ENCODE peak calls at places on chromosomes 3 and 15, in eight cellular contexts. R is A673, E is Peyer's patch, K is AG09309, A is fibroblast of villous mesenchyme, Z is endothelial cell, H is RWPE2, N is WTC11. G is an unnamed sample.
A peak's percentile ranks its signal among the peaks of the same experiment; 100 is the strongest.

GRCh38 chr3:140007946-140008692 is 73.1 kb downstream of the CLSTN2 start:
- DNase-seq in H (no peak), A (no peak), E (no peak), N (no peak), Z (no peak), R (no peak), K (no peak), G (no peak)

GRCh38 chr3:13407926-13408325 is 12.2 kb downstream of the NUP210 start:
- DNase-seq in R (no peak), E (no peak), A (no peak), K (no peak), H (no peak), N (no peak), Z (no peak), G (no peak)

GRCh38 chr3:144586382-144586781 is 614.8 kb downstream of the DIPK2A start:
- DNase-seq in N (no peak), E (no peak), H (no peak), R (peak; percentile 16), Z (no peak), K (peak; percentile 55), A (peak; percentile 47), G (no peak)

GRCh38 chr3:189360291-189360690 is 188.5 kb downstream of the TPRG1 start:
- DNase-seq in K (no peak), H (no peak), N (no peak), Z (no peak), E (no peak), A (peak; percentile 7), R (no peak), G (no peak)

GRCh38 chr3:9727041-9727595 is 4.4 kb upstream of the BRPF1 start:
- DNase-seq in H (no peak), N (peak; percentile 85), R (peak; percentile 53), E (peak; percentile 48), K (no peak), A (no peak), Z (peak; percentile 51), G (no peak)

GRCh38 chr15:60235951-60236710 is 161.7 kb downstream of the ANXA2 start:
- DNase-seq in N (no peak), R (no peak), A (no peak), Z (peak; percentile 22), K (no peak), E (no peak), H (no peak), G (no peak)

GRCh38 chr3:109178701-109179100 is 42.2 kb downstream of the C3orf85 start:
- DNase-seq in N (no peak), E (no peak), K (no peak), R (no peak), Z (no peak), H (no peak), A (no peak), G (no peak)

GRCh38 chr3:48561045-48561736 is 2.4 kb downstream of the UCN2 start:
- DNase-seq in N (peak; percentile 81), K (no peak), A (peak; percentile 65), Z (peak; percentile 64), E (peak; percentile 31), H (no peak), R (no peak), G (peak; percentile 89)

GRCh38 chr3:29514912-29515311 is 234.0 kb downstream of the RBMS3 start:
- DNase-seq in A (no peak), Z (no peak), K (no peak), H (no peak), E (no peak), R (no peak), N (no peak), G (no peak)

GRCh38 chr3:108406063-108406660 is 104.2 kb downstream of the MYH15 start:
- DNase-seq in A (peak; percentile 35), H (no peak), E (no peak), N (no peak), Z (no peak), R (no peak), K (no peak), G (no peak)

GRCh38 chr3:71245971-71246860 is 337.3 kb downstream of the FOXP1 start:
- DNase-seq in Z (no peak), R (no peak), E (no peak), K (no peak), A (peak; percentile 73), N (no peak), H (no peak), G (peak; percentile 10)

GRCh38 chr15:51227967-51228783 is 110.2 kb downstream of the CYP19A1 start:
- DNase-seq in H (no peak), K (peak; percentile 79), Z (no peak), A (peak; percentile 88), R (peak; percentile 84), N (no peak), E (no peak), G (no peak)

GRCh38 chr3:52554026-52554755 is 17.8 kb downstream of the UQCC5 start:
- DNase-seq in K (no peak), N (no peak), Z (no peak), E (no peak), R (no peak), H (no peak), A (no peak), G (no peak)

GRCh38 chr3:54746722-54747121 is 181.1 kb downstream of the LRTM1 start:
- DNase-seq in Z (no peak), A (no peak), H (no peak), N (no peak), R (no peak), K (no peak), E (no peak), G (no peak)

GRCh38 chr3:30567139-30567753 is 39.2 kb upstream of the TGFBR2 start:
- DNase-seq in H (no peak), A (no peak), K (no peak), N (peak; percentile 16), E (no peak), R (no peak), Z (no peak), G (no peak)

GRCh38 chr3:101950510-101950909 is 101.2 kb downstream of the NFKBIZ start:
- DNase-seq in A (peak; percentile 77), N (no peak), E (no peak), K (peak; percentile 99), R (no peak), Z (no peak), H (no peak), G (no peak)

GRCh38 chr3:84974347-84974746 is 15.6 kb downstream of the CADM2 start:
- DNase-seq in E (no peak), A (no peak), H (no peak), N (no peak), K (no peak), R (no peak), Z (no peak), G (no peak)

GRCh38 chr3:84978833-84979232 is 20.0 kb downstream of the CADM2 start:
- DNase-seq in H (no peak), Z (no peak), A (no peak), N (no peak), E (no peak), R (no peak), K (no peak), G (no peak)

GRCh38 chr3:84980011-84980410 is 21.2 kb downstream of the CADM2 start:
- DNase-seq in R (no peak), K (no peak), Z (no peak), E (no peak), H (no peak), A (no peak), N (no peak), G (no peak)

GRCh38 chr3:84980456-84980855 is 21.7 kb downstream of the CADM2 start:
- DNase-seq in H (no peak), E (no peak), A (no peak), R (no peak), N (no peak), K (no peak), Z (no peak), G (no peak)

DNA sequence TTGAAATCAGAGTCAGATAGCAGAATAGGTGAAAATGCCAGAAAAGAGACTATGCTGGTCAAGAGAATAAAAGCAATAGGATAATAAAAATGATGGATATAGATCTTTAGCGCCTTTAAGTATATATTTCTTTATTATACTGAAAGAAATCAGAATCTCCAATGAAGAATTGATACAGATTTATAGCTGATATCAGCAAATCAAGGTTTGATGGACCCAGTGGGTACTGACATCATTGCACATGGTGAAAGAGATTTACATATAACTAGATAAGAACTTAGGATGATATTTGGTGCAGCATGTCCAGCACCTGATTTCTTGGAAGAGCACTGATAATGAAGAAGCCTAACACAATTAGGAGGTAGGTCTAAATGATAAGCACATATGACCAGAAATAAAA is 18.2 kb downstream of the CADM2 start:
- DNase-seq in H (no peak), N (no peak), K (no peak), R (no peak), Z (no peak), E (no peak), A (no peak), G (no peak)
- TF ChIP-seq CTCF in H (no peak), N (no peak), K (no peak), R (no peak), Z (no peak), E (no peak), A (no peak), G (no peak)

DNA sequence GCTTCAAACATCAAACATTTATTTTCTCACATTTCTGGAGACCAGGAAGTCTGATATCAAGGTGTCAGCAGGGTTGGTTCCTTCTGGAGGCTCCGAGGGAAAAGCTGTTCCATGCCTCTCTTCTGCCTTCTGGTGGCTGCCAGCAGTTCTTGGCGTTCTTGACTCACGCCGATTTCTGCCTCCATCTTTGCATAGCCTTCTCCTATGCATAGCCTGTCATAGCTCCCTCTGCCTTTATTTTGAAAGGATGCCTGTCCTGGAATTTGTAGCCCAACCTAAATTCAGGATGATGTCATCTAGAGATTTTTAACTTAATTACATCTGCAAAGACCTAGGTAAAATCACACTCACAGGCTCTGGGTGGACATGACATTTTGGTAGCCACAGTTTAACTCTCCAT is 70.4 kb downstream of the RGMA start:
- DNase-seq in A (no peak), E (no peak), K (no peak), R (peak; percentile 33), Z (no peak), N (no peak), H (no peak), G (no peak)
- TF ChIP-seq CTCF in A (peak; percentile 10), E (no peak), K (peak; percentile 16), R (peak; percentile 38), Z (no peak), N (no peak), H (peak; percentile 26), G (no peak)

DNA sequence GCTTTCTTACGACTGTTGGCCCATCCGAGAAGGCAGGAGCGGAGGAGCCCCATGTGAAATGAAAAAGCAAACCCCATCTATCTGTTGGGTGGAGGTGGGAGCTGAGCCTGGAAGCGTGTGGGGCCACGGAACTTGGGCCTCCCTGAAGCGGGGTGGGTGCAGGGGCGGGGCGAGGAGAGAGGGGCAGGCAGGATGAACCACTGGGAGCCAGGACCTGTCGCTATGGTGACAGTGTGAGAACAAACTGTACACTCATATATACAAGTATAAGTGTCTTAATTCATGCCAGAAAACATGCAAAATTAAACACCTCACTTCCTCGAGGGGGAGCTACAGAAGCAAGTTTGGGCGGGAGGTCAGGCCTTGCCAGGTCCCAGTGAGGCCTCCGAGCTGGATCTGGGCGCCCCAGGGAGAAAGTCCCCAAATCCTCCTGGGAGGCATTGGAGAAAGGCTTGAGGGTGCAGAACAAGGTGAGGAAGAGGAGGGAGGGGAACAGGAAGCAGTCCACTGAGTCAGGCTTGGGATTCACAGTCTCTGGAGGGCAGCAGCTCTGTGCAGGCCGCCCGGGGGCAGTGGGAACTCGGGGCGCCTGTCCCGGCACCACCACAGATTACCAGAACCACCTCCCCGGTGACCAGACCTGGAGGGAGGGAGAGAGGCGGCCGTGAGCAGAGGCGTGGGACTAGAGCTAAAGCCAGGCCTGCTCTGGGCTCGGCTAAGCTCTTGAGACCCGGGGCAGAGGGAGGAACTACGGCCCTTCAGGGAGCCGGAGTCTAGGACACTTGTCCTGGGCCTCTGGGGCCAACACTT is 34.8 kb downstream of the RBPMS2 start:
- DNase-seq in E (no peak), A (peak; percentile 81), Z (no peak), K (no peak), H (no peak), R (peak; percentile 56), N (no peak), G (no peak)
- TF ChIP-seq CTCF in E (peak; percentile 2), A (peak; percentile 44), Z (no peak), K (peak; percentile 31), H (peak; percentile 21), R (peak; percentile 46), N (no peak), G (no peak)

GRCh38 chr3:192795021-192795420 is 67.7 kb upstream of the FGF12 start:
- DNase-seq in K (peak; percentile 57), H (no peak), E (no peak), Z (no peak), A (no peak), R (no peak), N (no peak), G (no peak)
- TF ChIP-seq CTCF in K (no peak), H (no peak), E (no peak), Z (no peak), A (no peak), R (no peak), N (no peak), G (no peak)

G was measured in nephron progenitor cell.